ENCODE peak calls at places on chromosomes 13 and 19, in nine cellular contexts. C is nephron progenitor cell; J is stimulated activated CD8-positive, alpha-beta memory T cell treated with anti-CD3 and anti-CD28 coated beads, Interleukin-2, amount 100 ng/mL, for 48 hours; P is immature natural killer cell; B is NCI-H524; G is brain microvascular endothelial cell; M is HFF-Myc; V is NCI-H187; I is activated naive CD4-positive, alpha-beta T cell. F is an unnamed sample.

GRCh38 chr13:24693862-24694471 is 13.8 kb downstream of the ATP12A start:
- DNase-seq in B (peak), I (no peak), V (no peak), G (peak), M (no peak), J (no peak), C (peak), P (peak), F (peak)

GRCh38 chr19:15464394-15465385 is at the start of gene RASAL3:
- DNase-seq in P (peak), M (no peak), G (no peak), V (no peak), B (no peak), I (no peak), J (peak), C (no peak), F (peak)

GRCh38 chr13:100542546-100543156 is 45.9 kb downstream of the GGACT start:
- DNase-seq in M (no peak), G (peak), C (no peak), B (peak), J (no peak), I (no peak), V (no peak), P (peak), F (no peak)

GRCh38 chr13:113898391-113898790 is 34.5 kb upstream of the GAS6 start:
- DNase-seq in P (no peak), M (no peak), I (no peak), B (no peak), V (no peak), J (no peak), G (no peak), C (no peak), F (no peak)

GRCh38 chr19:9528757-9529336 is 9.6 kb downstream of the ZNF426 start:
- DNase-seq in M (no peak), G (no peak), C (no peak), V (no peak), B (no peak), I (no peak), P (no peak), J (no peak), F (no peak)

GRCh38 chr19:47351545-47351944 is 2.4 kb downstream of the DHX34 start:
- DNase-seq in V (no peak), G (peak), I (no peak), M (no peak), P (no peak), C (no peak), B (no peak), J (no peak), F (peak)

GRCh38 chr19:46717716-46718143 is 816 bp upstream of the PRKD2 start:
- DNase-seq in I (no peak), P (no peak), V (no peak), G (no peak), M (no peak), J (no peak), C (no peak), B (no peak), F (no peak)

GRCh38 chr13:81382236-81382635 is 1041.3 kb upstream of the SPRY2 start:
- DNase-seq in J (no peak), C (no peak), G (no peak), M (no peak), V (no peak), B (no peak), I (no peak), P (no peak), F (no peak)

GRCh38 chr13:80037505-80037888 is 303.4 kb downstream of the SPRY2 start:
- DNase-seq in I (no peak), B (no peak), M (peak), P (no peak), G (peak), J (no peak), C (no peak), V (no peak), F (no peak)

GRCh38 chr19:4722671-4723464 is 774 bp downstream of the DPP9 start:
- DNase-seq in M (no peak), V (no peak), I (no peak), G (peak), P (peak), C (peak), J (no peak), B (no peak), F (no peak)

GRCh38 chr19:33177417-33177976 is 16.6 kb upstream of the LRP3 start:
- DNase-seq in P (no peak), V (peak), J (no peak), G (peak), M (no peak), B (peak), C (no peak), I (no peak), F (peak)

GRCh38 chr19:39046037-39046821 is 13.9 kb upstream of the FBXO27 start:
- DNase-seq in I (no peak), B (no peak), M (peak), V (no peak), C (no peak), J (no peak), G (no peak), P (no peak), F (no peak)

GRCh38 chr13:73450583-73450982 is 391.8 kb downstream of the KLF5 start:
- DNase-seq in V (no peak), J (no peak), G (no peak), B (no peak), I (no peak), C (no peak), M (no peak), P (no peak), F (no peak)

GRCh38 chr13:19888799-19889198 is 25.4 kb upstream of the ZMYM5 start:
- DNase-seq in J (no peak), B (no peak), P (no peak), G (no peak), V (no peak), M (no peak), C (no peak), I (no peak), F (no peak)

GRCh38 chr13:61954092-61954491 is 538.4 kb upstream of the PCDH20 start:
- DNase-seq in V (no peak), M (no peak), G (no peak), C (no peak), J (no peak), B (no peak), I (no peak), P (no peak), F (no peak)

GRCh38 chr13:77002590-77003190 is 10.8 kb downstream of the CLN5 start:
- DNase-seq in P (no peak), C (no peak), M (peak), B (peak), J (no peak), G (no peak), V (no peak), I (no peak), F (no peak)

GRCh38 chr13:24176351-24177101 is 16.0 kb downstream of the SPATA13 start:
- DNase-seq in M (no peak), J (no peak), B (no peak), G (no peak), I (no peak), C (no peak), P (no peak), V (no peak), F (no peak)

GRCh38 chr13:109332501-109333499 is 453.6 kb downstream of the IRS2 start:
- DNase-seq in J (no peak), V (peak), M (no peak), P (no peak), I (no peak), C (no peak), B (no peak), G (no peak), F (no peak)

GRCh38 chr13:112213467-112214245 is 146.7 kb downstream of the SOX1 start:
- DNase-seq in C (no peak), I (no peak), M (no peak), G (no peak), J (no peak), V (no peak), B (no peak), P (no peak), F (no peak)

GRCh38 chr19:8609210-8610040 is 1.1 kb downstream of the ADAMTS10 start:
- DNase-seq in G (peak), I (no peak), J (no peak), P (peak), C (peak), M (no peak), B (no peak), V (no peak), F (no peak)

GRCh38 chr13:59771272-59771671 is 392.5 kb downstream of the DIAPH3 start:
- DNase-seq in V (no peak), P (no peak), I (no peak), C (no peak), M (no peak), G (peak), J (no peak), B (no peak), F (no peak)

GRCh38 chr13:33224191-33224590 is 61.4 kb downstream of the STARD13 start:
- DNase-seq in B (no peak), G (no peak), I (no peak), V (no peak), M (no peak), C (no peak), P (no peak), J (no peak), F (no peak)

F was measured in T-cell.